ENCODE peak calls at places on chromosomes 13 and 19, in ten cellular contexts. M, O, Y, G, Q, J, F, K, C and H are unnamed samples.

GRCh38 chr13:53112522-53112921 is 83.9 kb downstream of the OLFM4 start:
- DNase-seq in M (no peak), O (no peak), Y (no peak), G (no peak), Q (no peak), J (no peak), F (no peak), K (no peak), C (no peak), H (no peak)

GRCh38 chr13:77359171-77359570 is 32.3 kb upstream of the MYCBP2 start:
- DNase-seq in M (no peak), O (no peak), Y (no peak), G (no peak), Q (no peak), J (no peak), F (no peak), K (no peak), C (no peak), H (no peak)

GRCh38 chr19:38655148-38655824 is 7.8 kb downstream of the ACTN4 start:
- DNase-seq in M (no peak), O (no peak), Y (no peak), G (no peak), Q (no peak), J (no peak), F (no peak), K (no peak), C (no peak), H (no peak)

GRCh38 chr19:19081642-19082151 is 17.9 kb downstream of the SLC25A42 start:
- DNase-seq in M (no peak), O (no peak), Y (no peak), G (no peak), Q (no peak), J (no peak), F (no peak), K (no peak), C (no peak), H (no peak)

GRCh38 chr19:11759805-11760204 is 7.0 kb upstream of the ZNF441 start:
- DNase-seq in M (no peak), O (no peak), Y (no peak), G (no peak), Q (no peak), J (no peak), F (no peak), K (no peak), C (no peak), H (no peak)

GRCh38 chr13:75365724-75366173 is 116.2 kb downstream of the TBC1D4 start:
- DNase-seq in M (no peak), O (peak), Y (no peak), G (no peak), Q (peak), J (no peak), F (peak), K (no peak), C (no peak), H (no peak)

GRCh38 chr13:27189192-27189591 is 17.6 kb upstream of the USP12 start:
- DNase-seq in M (no peak), O (no peak), Y (no peak), G (no peak), Q (no peak), J (no peak), F (no peak), K (no peak), C (no peak), H (no peak)

GRCh38 chr19:41707871-41708371 is 505 bp upstream of the CEACAM5 start:
- DNase-seq in M (no peak), O (no peak), Y (no peak), G (peak), Q (no peak), J (no peak), F (no peak), K (peak), C (no peak), H (no peak)

GRCh38 chr19:49881672-49882394 is 4.3 kb downstream of the TBC1D17 start:
- DNase-seq in M (no peak), O (no peak), Y (no peak), G (no peak), Q (peak), J (no peak), F (no peak), K (no peak), C (no peak), H (no peak)

GRCh38 chr19:7673995-7674667 is 2.8 kb upstream of the MCEMP1 start:
- DNase-seq in M (peak), O (peak), Y (peak), G (peak), Q (peak), J (peak), F (no peak), K (peak), C (peak), H (no peak)

GRCh38 chr19:13887039-13887438 is 10.1 kb downstream of the NANOS3 start:
- DNase-seq in M (no peak), O (no peak), Y (no peak), G (no peak), Q (no peak), J (no peak), F (no peak), K (peak), C (no peak), H (no peak)

GRCh38 chr13:23996456-23996855 is 99.2 kb upstream of the C1QTNF9B start:
- DNase-seq in M (no peak), O (no peak), Y (no peak), G (no peak), Q (no peak), J (no peak), F (no peak), K (no peak), C (no peak), H (no peak)

GRCh38 chr19:52140077-52140710 is 456 bp upstream of the ZNF616 start:
- DNase-seq in M (no peak), O (no peak), Y (no peak), G (no peak), Q (no peak), J (no peak), F (no peak), K (no peak), C (peak), H (no peak)

GRCh38 chr13:21326155-21327030 is 132.7 kb downstream of the ZDHHC20 start:
- DNase-seq in M (no peak), O (no peak), Y (no peak), G (peak), Q (peak), J (no peak), F (no peak), K (peak), C (no peak), H (no peak)

GRCh38 chr19:23777216-23777615 is 18.5 kb upstream of the ZNF681 start:
- DNase-seq in M (no peak), O (no peak), Y (peak), G (no peak), Q (no peak), J (no peak), F (no peak), K (peak), C (no peak), H (no peak)

GRCh38 chr19:23774156-23774971 is 15.7 kb upstream of the ZNF681 start:
- DNase-seq in M (no peak), O (no peak), Y (peak), G (no peak), Q (no peak), J (no peak), F (no peak), K (no peak), C (no peak), H (no peak)

GRCh38 chr19:23779645-23780044 is 21.0 kb upstream of the ZNF681 start:
- DNase-seq in M (no peak), O (no peak), Y (peak), G (no peak), Q (no peak), J (no peak), F (no peak), K (no peak), C (no peak), H (no peak)

GRCh38 chr19:23776507-23777205 is 18.0 kb upstream of the ZNF681 start:
- DNase-seq in M (no peak), O (no peak), Y (peak), G (no peak), Q (no peak), J (no peak), F (no peak), K (no peak), C (no peak), H (no peak)

DNA sequence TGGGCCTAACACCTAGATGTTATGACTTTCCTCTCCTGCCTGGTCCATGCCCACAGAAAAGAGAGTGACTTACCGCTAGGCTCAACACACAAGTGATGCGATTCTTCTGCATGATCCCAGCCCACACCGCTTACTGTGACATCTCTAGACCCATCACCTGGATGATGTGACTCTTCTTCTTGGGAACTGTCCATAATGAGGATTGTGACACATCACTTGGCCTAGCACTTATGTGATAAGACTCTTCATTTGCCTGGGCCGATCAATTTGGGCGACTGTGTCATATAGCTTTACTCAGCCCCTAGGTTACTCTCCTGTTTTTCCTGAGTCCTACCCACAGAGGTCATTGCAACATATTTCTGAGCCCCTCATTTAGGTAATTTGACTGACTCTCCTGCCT is 19.9 kb upstream of the ZNF681 start:
- DNase-seq in M (no peak), O (no peak), Y (peak), G (no peak), Q (no peak), J (no peak), F (no peak), K (no peak), C (no peak), H (no peak)
- H3K4me3 ChIP-seq in M (no peak), O (no peak), Y (no peak), G (no peak), Q (no peak), J (no peak), F (no peak), K (no peak), C (no peak), H (no peak)

GRCh38 chr13:111953546-111954178 is 113.3 kb upstream of the SOX1 start:
- DNase-seq in M (peak), O (no peak), Y (no peak), G (peak), Q (no peak), J (no peak), F (no peak), K (no peak), C (no peak), H (no peak)

GRCh38 chr13:111950697-111951096 is 116.3 kb upstream of the SOX1 start:
- DNase-seq in M (no peak), O (no peak), Y (no peak), G (peak), Q (no peak), J (no peak), F (no peak), K (no peak), C (no peak), H (no peak)

GRCh38 chr13:111951982-111952565 is 114.9 kb upstream of the SOX1 start:
- DNase-seq in M (no peak), O (no peak), Y (no peak), G (peak), Q (no peak), J (no peak), F (no peak), K (no peak), C (no peak), H (no peak)

GRCh38 chr13:111954681-111955411 is 112.1 kb upstream of the SOX1 start:
- DNase-seq in M (no peak), O (peak), Y (no peak), G (no peak), Q (no peak), J (no peak), F (no peak), K (no peak), C (no peak), H (no peak)

GRCh38 chr13:111952814-111953213 is 114.1 kb upstream of the SOX1 start:
- DNase-seq in M (no peak), O (no peak), Y (no peak), G (no peak), Q (no peak), J (no peak), F (no peak), K (no peak), C (no peak), H (no peak)
- TF ChIP-seq POLR2AphosphoS5 in M (no peak), O (no peak), Y (no peak), G (no peak), Q (no peak), J (no peak), F (no peak), K (no peak), C (no peak), H (no peak)

GRCh38 chr13:43580280-43580679 is 206.5 kb downstream of the ENOX1 start:
- DNase-seq in M (no peak), O (no peak), Y (no peak), G (no peak), Q (no peak), J (no peak), F (no peak), K (no peak), C (no peak), H (no peak)
- H3K4me3 ChIP-seq in M (no peak), O (no peak), Y (no peak), G (no peak), Q (no peak), J (no peak), F (no peak), K (no peak), C (no peak), H (no peak)

GRCh38 chr19:17429661-17430101 is 9.8 kb downstream of the MVB12A start:
- DNase-seq in M (no peak), O (no peak), Y (no peak), G (no peak), Q (no peak), J (no peak), F (no peak), K (no peak), C (no peak), H (no peak)
- TF ChIP-seq POLR2AphosphoS5 in M (no peak), O (peak), Y (no peak), G (no peak), Q (no peak), J (no peak), F (no peak), K (no peak), C (no peak), H (peak)

GRCh38 chr19:5953680-5954213 is 24.2 kb downstream of the RANBP3 start:
- DNase-seq in M (no peak), O (no peak), Y (no peak), G (no peak), Q (no peak), J (no peak), F (no peak), K (no peak), C (no peak), H (no peak)
- H3K4me3 ChIP-seq in M (no peak), O (no peak), Y (no peak), G (no peak), Q (peak), J (no peak), F (no peak), K (no peak), C (no peak), H (no peak)

DNA sequence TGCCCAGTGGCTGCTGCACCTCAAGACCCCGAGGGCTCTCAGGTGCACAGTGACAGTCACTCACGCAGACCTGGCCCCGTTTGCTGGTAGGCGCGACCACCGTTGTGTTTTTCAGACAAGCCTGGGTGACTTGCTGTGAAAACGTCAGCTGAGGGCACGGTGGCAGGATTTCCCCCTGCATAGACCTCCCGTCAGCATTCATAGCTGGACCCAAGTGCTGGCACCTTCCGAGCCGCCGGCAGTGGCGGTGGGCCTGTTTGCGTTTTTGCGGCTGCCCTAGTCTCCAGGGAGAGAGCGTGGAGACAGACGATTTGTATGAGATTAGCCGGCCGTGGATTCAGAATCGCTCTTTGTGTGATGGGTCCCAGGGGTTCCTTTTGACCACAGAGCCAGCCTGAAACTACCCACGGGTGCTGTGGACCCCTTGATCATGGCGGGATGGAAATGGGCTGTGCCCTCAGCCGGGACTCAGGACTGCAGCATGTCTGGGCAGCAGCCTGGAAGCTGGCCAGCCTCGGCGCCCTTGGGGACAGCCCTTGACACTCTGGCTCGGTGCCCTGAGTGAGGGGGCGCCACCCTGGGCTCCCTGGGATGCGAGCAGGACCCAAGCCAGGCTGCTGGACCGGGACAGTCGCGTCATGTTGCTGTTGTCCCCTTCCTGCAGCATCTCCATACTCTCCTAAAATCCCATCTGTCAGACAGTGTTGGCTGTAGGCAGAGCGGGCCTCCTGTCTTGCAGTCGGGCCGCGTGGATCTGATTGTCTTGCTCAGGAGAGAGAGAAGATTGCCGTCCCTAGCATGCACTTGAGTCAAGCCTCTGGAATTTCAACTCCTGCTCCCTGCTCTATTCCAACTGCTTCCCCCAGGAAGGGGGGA is 8.6 kb downstream of the KDM4B start:
- DNase-seq in M (peak), O (no peak), Y (no peak), G (no peak), Q (no peak), J (no peak), F (no peak), K (peak), C (no peak), H (no peak)
- TF ChIP-seq POLR2AphosphoS5 in M (no peak), O (no peak), Y (peak), G (peak), Q (no peak), J (no peak), F (no peak), K (no peak), C (no peak), H (peak)

DNA sequence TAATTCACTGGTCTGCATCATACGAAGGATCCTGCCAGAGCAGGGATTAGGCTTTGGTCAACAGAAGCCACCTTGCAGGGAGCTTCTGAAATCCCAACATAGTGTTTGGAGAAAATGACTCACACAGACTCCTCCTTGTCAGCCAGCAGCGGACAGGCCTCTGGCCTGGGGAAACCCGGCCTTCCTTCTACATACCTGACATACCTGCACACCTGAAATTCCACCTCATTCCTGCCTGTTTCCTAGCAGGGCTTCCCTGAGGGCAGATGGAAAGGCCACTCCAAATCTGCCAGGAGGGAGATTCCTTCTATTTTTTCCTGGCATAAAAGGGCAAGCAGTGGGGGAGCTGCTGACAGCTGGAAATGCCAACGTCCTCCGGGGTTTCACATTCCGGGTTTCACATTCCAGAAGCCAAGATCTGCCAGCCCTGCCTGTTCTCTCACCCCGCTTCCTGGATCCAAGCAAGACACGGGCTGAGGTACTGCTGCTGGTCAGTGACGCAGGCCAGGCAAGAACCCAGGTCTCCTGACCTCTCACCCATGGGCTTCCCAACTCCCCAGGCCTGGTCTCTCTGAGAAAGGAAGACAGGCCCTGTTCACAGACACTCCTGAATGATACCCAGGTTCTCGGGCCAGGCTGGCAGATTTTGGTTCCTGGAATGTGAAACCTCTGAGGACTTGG is 18.2 kb upstream of the IGFL1 start:
- DNase-seq in M (no peak), O (peak), Y (no peak), G (peak), Q (peak), J (no peak), F (no peak), K (no peak), C (no peak), H (peak)
- H3K4me3 ChIP-seq in M (no peak), O (no peak), Y (no peak), G (no peak), Q (no peak), J (no peak), F (no peak), K (no peak), C (no peak), H (peak)